ENCODE peak calls at places on chromosomes 16 and 17, in nine cellular contexts. One of them, this sample, is unnamed.

GRCh38 chr17:39632153-39632941 is 4.6 kb upstream of the STARD3 start:
- DNase-seq in transverse colon: peak
- DNase-seq in Peyer's patch: peak
- DNase-seq in lower leg skin: no peak
- DNase-seq in NB4: peak
- DNase-seq in esophagus squamous epithelium: no peak
- DNase-seq in tibial nerve: no peak
- DNase-seq in breast epithelium: no peak
- DNase-seq in H1: no peak
- DNase-seq in this sample: no peak

GRCh38 chr16:86500708-86501510 is 9.4 kb upstream of the FOXF1 start:
- DNase-seq in lower leg skin: no peak
- DNase-seq in transverse colon: no peak
- DNase-seq in tibial nerve: no peak
- DNase-seq in NB4: no peak
- DNase-seq in breast epithelium: no peak
- DNase-seq in Peyer's patch: no peak
- DNase-seq in esophagus squamous epithelium: no peak
- DNase-seq in H1: no peak
- DNase-seq in this sample: no peak

GRCh38 chr17:27620721-27621120 is 10.3 kb upstream of the LGALS9 start:
- DNase-seq in esophagus squamous epithelium: no peak
- DNase-seq in breast epithelium: no peak
- DNase-seq in tibial nerve: no peak
- DNase-seq in H1: no peak
- DNase-seq in transverse colon: no peak
- DNase-seq in lower leg skin: no peak
- DNase-seq in NB4: no peak
- DNase-seq in Peyer's patch: no peak
- DNase-seq in this sample: no peak

GRCh38 chr17:79174193-79174765 is 99.7 kb downstream of the ENGASE start:
- DNase-seq in breast epithelium: no peak
- DNase-seq in Peyer's patch: no peak
- DNase-seq in lower leg skin: no peak
- DNase-seq in transverse colon: no peak
- DNase-seq in H1: no peak
- DNase-seq in NB4: no peak
- DNase-seq in tibial nerve: no peak
- DNase-seq in esophagus squamous epithelium: no peak
- DNase-seq in this sample: no peak

GRCh38 chr16:23788653-23789052 is 33.8 kb downstream of the CHP2 start:
- DNase-seq in NB4: peak
- DNase-seq in H1: no peak
- DNase-seq in breast epithelium: no peak
- DNase-seq in Peyer's patch: no peak
- DNase-seq in transverse colon: no peak
- DNase-seq in tibial nerve: no peak
- DNase-seq in lower leg skin: no peak
- DNase-seq in esophagus squamous epithelium: no peak
- DNase-seq in this sample: no peak

GRCh38 chr17:82545071-82545462 is 25.5 kb downstream of the FOXK2 start:
- DNase-seq in transverse colon: no peak
- DNase-seq in lower leg skin: no peak
- DNase-seq in NB4: no peak
- DNase-seq in esophagus squamous epithelium: no peak
- DNase-seq in Peyer's patch: no peak
- DNase-seq in breast epithelium: no peak
- DNase-seq in H1: no peak
- DNase-seq in tibial nerve: no peak
- DNase-seq in this sample: no peak

GRCh38 chr17:62562656-62563055 is 64.8 kb upstream of the MRC2 start:
- DNase-seq in esophagus squamous epithelium: no peak
- DNase-seq in breast epithelium: no peak
- DNase-seq in transverse colon: peak
- DNase-seq in lower leg skin: no peak
- DNase-seq in Peyer's patch: no peak
- DNase-seq in H1: no peak
- DNase-seq in NB4: no peak
- DNase-seq in tibial nerve: no peak
- DNase-seq in this sample: no peak

GRCh38 chr17:7436556-7437368 is 1.5 kb downstream of the TMEM102 start:
- DNase-seq in NB4: peak
- DNase-seq in Peyer's patch: peak
- DNase-seq in esophagus squamous epithelium: no peak
- DNase-seq in tibial nerve: peak
- DNase-seq in lower leg skin: peak
- DNase-seq in transverse colon: peak
- DNase-seq in H1: peak
- DNase-seq in breast epithelium: peak
- DNase-seq in this sample: no peak

GRCh38 chr16:50539053-50539615 is 9.1 kb upstream of the NKD1 start:
- DNase-seq in NB4: no peak
- DNase-seq in transverse colon: no peak
- DNase-seq in Peyer's patch: peak
- DNase-seq in lower leg skin: no peak
- DNase-seq in H1: no peak
- DNase-seq in breast epithelium: no peak
- DNase-seq in esophagus squamous epithelium: no peak
- DNase-seq in tibial nerve: no peak
- DNase-seq in this sample: no peak
- TF ChIP-seq POLR2A in NB4: no peak
- TF ChIP-seq POLR2A in transverse colon: no peak
- TF ChIP-seq POLR2A in Peyer's patch: no peak
- TF ChIP-seq POLR2A in lower leg skin: no peak
- TF ChIP-seq POLR2A in H1: no peak
- TF ChIP-seq POLR2A in breast epithelium: no peak
- TF ChIP-seq POLR2A in esophagus squamous epithelium: no peak
- TF ChIP-seq POLR2A in tibial nerve: no peak
- TF ChIP-seq POLR2A in this sample: no peak

DNA sequence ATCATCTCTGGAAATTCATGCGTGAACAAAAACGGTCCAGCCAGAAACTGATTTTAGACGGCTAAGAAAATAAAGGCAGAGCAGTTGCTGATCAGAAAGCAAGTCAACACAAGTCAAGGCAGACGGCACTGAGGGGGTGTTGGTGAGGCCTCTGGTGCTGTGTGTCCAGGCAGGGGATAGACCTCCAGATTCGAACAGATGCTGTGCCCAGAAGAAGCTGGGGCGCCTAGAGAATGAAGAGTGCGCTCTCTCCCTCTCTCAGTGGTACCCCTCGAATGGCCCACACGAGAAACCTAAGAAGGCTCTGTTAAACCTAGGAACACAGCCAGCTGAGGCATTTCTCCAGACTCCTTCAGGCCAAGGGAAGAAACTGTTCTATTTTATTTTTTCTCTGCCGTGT is 178.3 kb downstream of the PMP22 start:
- DNase-seq in NB4: no peak
- DNase-seq in tibial nerve: no peak
- DNase-seq in H1: no peak
- DNase-seq in esophagus squamous epithelium: no peak
- DNase-seq in Peyer's patch: no peak
- DNase-seq in transverse colon: no peak
- DNase-seq in lower leg skin: no peak
- DNase-seq in breast epithelium: no peak
- DNase-seq in this sample: no peak
- TF ChIP-seq POLR2A in NB4: no peak
- TF ChIP-seq POLR2A in tibial nerve: no peak
- TF ChIP-seq POLR2A in H1: no peak
- TF ChIP-seq POLR2A in esophagus squamous epithelium: no peak
- TF ChIP-seq POLR2A in Peyer's patch: no peak
- TF ChIP-seq POLR2A in transverse colon: no peak
- TF ChIP-seq POLR2A in lower leg skin: no peak
- TF ChIP-seq POLR2A in breast epithelium: no peak
- TF ChIP-seq POLR2A in this sample: no peak

DNA sequence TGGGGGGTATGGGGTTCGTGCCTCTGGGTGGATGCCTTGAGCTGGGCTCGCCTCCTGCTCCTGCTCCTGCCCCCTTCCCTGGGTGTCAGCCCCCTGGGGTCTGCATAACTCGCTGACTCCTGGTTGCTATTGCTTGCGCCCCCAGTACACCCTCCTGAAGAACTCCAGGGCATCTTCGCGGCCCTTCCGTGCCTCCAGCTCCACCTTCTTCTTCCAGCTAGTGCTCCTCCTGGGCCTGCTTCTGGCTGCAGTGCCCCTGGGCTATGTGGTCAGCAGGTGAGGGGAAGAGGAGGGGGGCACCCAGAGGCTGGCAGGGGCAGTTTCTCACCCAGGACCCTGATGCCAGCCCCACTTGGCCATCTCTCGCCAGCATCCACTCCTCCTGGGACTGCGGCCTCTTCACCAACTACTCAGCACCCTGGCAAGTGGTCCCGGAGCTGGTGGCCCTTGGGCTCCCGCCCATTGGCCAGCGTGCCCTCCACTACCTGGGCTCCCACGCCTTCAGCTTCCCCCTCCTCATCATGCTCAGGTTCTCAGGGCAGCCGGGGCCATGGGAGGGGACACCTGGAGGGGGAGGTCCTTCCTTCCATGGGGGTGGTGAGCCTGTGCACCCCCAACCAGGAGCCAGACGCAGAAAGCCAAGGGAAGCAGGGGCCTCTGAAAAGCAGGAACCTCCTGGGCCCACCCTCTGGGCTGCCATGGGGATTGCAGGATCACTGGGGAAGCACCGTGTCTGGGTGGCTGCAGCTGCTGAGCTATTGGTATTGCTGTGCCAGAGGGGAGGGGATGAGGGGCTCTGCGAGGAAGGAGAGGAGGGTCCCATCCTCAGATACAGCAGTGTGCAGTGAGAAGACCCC is 7.8 kb upstream of the C17orf99 start:
- DNase-seq in Peyer's patch: peak
- DNase-seq in lower leg skin: no peak
- DNase-seq in tibial nerve: no peak
- DNase-seq in H1: peak
- DNase-seq in NB4: no peak
- DNase-seq in transverse colon: no peak
- DNase-seq in breast epithelium: no peak
- DNase-seq in esophagus squamous epithelium: no peak
- DNase-seq in this sample: no peak
- TF ChIP-seq POLR2A in Peyer's patch: no peak
- TF ChIP-seq POLR2A in lower leg skin: no peak
- TF ChIP-seq POLR2A in tibial nerve: no peak
- TF ChIP-seq POLR2A in H1: no peak
- TF ChIP-seq POLR2A in NB4: no peak
- TF ChIP-seq POLR2A in transverse colon: no peak
- TF ChIP-seq POLR2A in breast epithelium: no peak
- TF ChIP-seq POLR2A in esophagus squamous epithelium: no peak
- TF ChIP-seq POLR2A in this sample: no peak

GRCh38 chr16:25256821-25257503 is 683 bp downstream of the ZKSCAN2 start:
- DNase-seq in transverse colon: peak
- DNase-seq in NB4: peak
- DNase-seq in esophagus squamous epithelium: no peak
- DNase-seq in H1: no peak
- DNase-seq in Peyer's patch: peak
- DNase-seq in tibial nerve: no peak
- DNase-seq in lower leg skin: peak
- DNase-seq in breast epithelium: no peak
- DNase-seq in this sample: no peak

GRCh38 chr16:25257504-25257955 is at the start of gene ZKSCAN2:
- DNase-seq in H1: peak
- DNase-seq in NB4: peak
- DNase-seq in Peyer's patch: peak
- DNase-seq in transverse colon: peak
- DNase-seq in tibial nerve: peak
- DNase-seq in lower leg skin: peak
- DNase-seq in breast epithelium: peak
- DNase-seq in esophagus squamous epithelium: peak
- DNase-seq in this sample: peak

GRCh38 chr16:25258856-25259179 is 1.2 kb upstream of the ZKSCAN2 start:
- DNase-seq in lower leg skin: no peak
- DNase-seq in H1: no peak
- DNase-seq in esophagus squamous epithelium: no peak
- DNase-seq in transverse colon: no peak
- DNase-seq in breast epithelium: no peak
- DNase-seq in NB4: no peak
- DNase-seq in Peyer's patch: no peak
- DNase-seq in tibial nerve: no peak
- DNase-seq in this sample: no peak

GRCh38 chr16:25260416-25260815 is 2.8 kb upstream of the ZKSCAN2 start:
- DNase-seq in esophagus squamous epithelium: no peak
- DNase-seq in tibial nerve: no peak
- DNase-seq in H1: no peak
- DNase-seq in NB4: no peak
- DNase-seq in lower leg skin: no peak
- DNase-seq in Peyer's patch: no peak
- DNase-seq in transverse colon: no peak
- DNase-seq in breast epithelium: no peak
- DNase-seq in this sample: no peak

DNA sequence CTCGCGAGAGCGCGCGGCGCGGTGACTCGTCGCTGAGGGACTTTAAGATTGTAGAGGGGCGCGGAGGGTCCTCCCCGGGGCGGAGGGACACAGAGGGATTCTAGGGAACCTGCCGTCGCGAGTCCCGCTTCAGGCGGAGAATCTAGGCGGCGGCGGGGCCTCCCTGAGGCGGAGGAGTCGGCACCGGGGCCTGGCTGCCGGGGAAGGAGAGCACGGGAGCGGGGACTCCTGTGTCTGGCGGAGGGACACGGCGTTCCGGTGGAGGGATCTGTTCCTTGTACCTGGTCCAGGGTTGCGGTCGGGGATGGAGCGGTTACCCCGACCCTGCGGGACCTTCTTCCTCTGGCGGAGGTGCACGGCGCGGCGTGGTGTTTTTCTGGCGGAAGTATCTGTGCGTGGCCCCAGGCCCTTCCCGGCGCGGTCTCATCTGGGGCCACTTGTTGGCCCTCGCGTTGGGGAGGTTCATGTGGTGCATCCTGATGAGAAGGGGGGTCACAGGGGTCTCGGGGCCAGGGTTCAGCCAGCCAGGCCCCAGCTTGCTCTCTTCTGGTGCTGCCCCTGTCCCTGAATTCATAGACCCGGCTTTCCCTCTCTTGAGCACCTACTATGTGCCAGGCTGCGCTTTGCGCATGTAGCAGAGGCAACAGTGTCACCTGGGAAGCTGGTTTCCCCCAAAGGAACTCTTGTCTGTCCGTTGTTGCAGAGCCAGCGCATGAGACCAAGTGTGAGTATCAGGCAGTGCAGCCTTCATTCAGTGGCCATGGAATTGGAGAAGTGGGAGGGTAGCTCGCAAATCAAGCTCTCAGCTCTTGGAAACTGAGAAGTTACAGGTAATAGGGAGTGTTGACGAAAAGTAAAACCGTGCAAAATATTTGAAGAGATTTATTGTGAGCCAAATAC is 561 bp upstream of the ZKSCAN2 start:
- DNase-seq in transverse colon: peak
- DNase-seq in tibial nerve: peak
- DNase-seq in esophagus squamous epithelium: peak
- DNase-seq in breast epithelium: peak
- DNase-seq in H1: peak
- DNase-seq in lower leg skin: peak
- DNase-seq in NB4: peak
- DNase-seq in Peyer's patch: peak
- DNase-seq in this sample: peak
- TF ChIP-seq POLR2A in transverse colon: no peak
- TF ChIP-seq POLR2A in tibial nerve: no peak
- TF ChIP-seq POLR2A in esophagus squamous epithelium: no peak
- TF ChIP-seq POLR2A in breast epithelium: no peak
- TF ChIP-seq POLR2A in H1: peak
- TF ChIP-seq POLR2A in lower leg skin: no peak
- TF ChIP-seq POLR2A in NB4: peak
- TF ChIP-seq POLR2A in Peyer's patch: no peak
- TF ChIP-seq POLR2A in this sample: no peak

This sample was measured in esophagus muscularis mucosa.